ENCODE peak calls at places on chromosome X, in seven cellular contexts. X is CD4-positive, alpha-beta T cell; Z is H54; H is stimulated activated CD4-positive, alpha-beta T cell treated with anti-CD3 and anti-CD28 coated beads, Interleukin-1b, Interleukin-23, amount 100 ng/mL, for 48 hours; S is A673; A is ureter; G is AG20443. B is an unnamed sample.

GRCh38 chrX:124796989-124797388 is 450.6 kb downstream of the SH2D1A start:
- DNase-seq in A (no peak), X (no peak), G (no peak), Z (no peak), S (no peak), H (no peak), B (no peak)

GRCh38 chrX:29453333-29453732 is 762.0 kb upstream of the MAGEB2 start:
- DNase-seq in X (no peak), S (peak; percentile 6), H (no peak), A (no peak), Z (no peak), G (peak; percentile 25), B (no peak)

GRCh38 chrX:12711435-12712040 is 79.7 kb upstream of the PRPS2 start:
- DNase-seq in G (no peak), H (no peak), A (no peak), Z (no peak), S (no peak), X (no peak), B (no peak)

GRCh38 chrX:118420462-118420861 is 74.6 kb downstream of the WDR44 start:
- DNase-seq in H (no peak), A (no peak), G (peak; percentile 12), S (peak; percentile 45), Z (no peak), X (no peak), B (no peak)

GRCh38 chrX:49840679-49841078 is 11.6 kb downstream of the PAGE4 start:
- DNase-seq in X (no peak), G (peak; percentile 20), H (peak; percentile 65), A (peak; percentile 65), S (peak; percentile 71), Z (peak; percentile 10), B (peak; percentile 54)

GRCh38 chrX:101287402-101287801 is 3.7 kb downstream of the TAF7L start:
- DNase-seq in G (peak; percentile 24), H (no peak), X (no peak), A (no peak), Z (peak; percentile 33), S (peak; percentile 58), B (no peak)

GRCh38 chrX:153782324-153782723 is 1.5 kb downstream of the SRPK3 start:
- DNase-seq in A (no peak), X (no peak), G (no peak), H (no peak), S (peak; percentile 14), Z (no peak), B (no peak)

GRCh38 chrX:53681661-53682060 is 4.9 kb downstream of the HUWE1 start:
- DNase-seq in Z (no peak), X (no peak), S (no peak), H (peak; percentile 26), A (no peak), G (no peak), B (no peak)

GRCh38 chrX:109966246-109966645 is 36.7 kb upstream of the TMEM164 start:
- DNase-seq in X (no peak), H (no peak), S (no peak), G (no peak), Z (no peak), A (no peak), B (no peak)

GRCh38 chrX:138775501-138775900 is 64.0 kb upstream of the FGF13 start:
- DNase-seq in X (no peak), S (peak; percentile 71), H (no peak), G (peak; percentile 29), A (no peak), Z (peak; percentile 2), B (no peak)

GRCh38 chrX:15497865-15498264 is 2.7 kb upstream of the BMX start:
- DNase-seq in H (peak; percentile 26), S (peak; percentile 77), X (peak; percentile 17), G (peak; percentile 31), A (peak; percentile 56), Z (peak; percentile 0), B (no peak)

GRCh38 chrX:123993326-123993725 is 31.8 kb downstream of the STAG2 start:
- DNase-seq in X (no peak), S (no peak), A (no peak), G (peak; percentile 35), H (no peak), Z (no peak), B (no peak)

GRCh38 chrX:131068945-131069719 is 11.0 kb downstream of the ARHGAP36 start:
- DNase-seq in A (no peak), Z (peak; percentile 12), H (peak; percentile 2), X (no peak), G (peak; percentile 26), S (peak; percentile 51), B (no peak)

GRCh38 chrX:44748014-44748413 is 95.8 kb upstream of the DUSP21 start:
- DNase-seq in Z (no peak), X (no peak), S (peak; percentile 68), G (peak; percentile 11), H (no peak), A (no peak), B (no peak)

GRCh38 chrX:121254336-121254735 is 206.9 kb downstream of the GLUD2 start:
- DNase-seq in G (no peak), A (no peak), X (no peak), Z (no peak), H (no peak), S (peak; percentile 33), B (no peak)

GRCh38 chrX:103051260-103051789 is 12.6 kb downstream of the BEX1 start:
- DNase-seq in X (no peak), H (no peak), A (no peak), G (no peak), S (no peak), Z (no peak), B (no peak)

GRCh38 chrX:113759422-113759821 is 824.5 kb upstream of the HTR2C start:
- DNase-seq in G (no peak), H (no peak), Z (no peak), S (no peak), A (no peak), X (no peak), B (no peak)

GRCh38 chrX:118730500-118731247 is 3.3 kb downstream of the IL13RA1 start:
- DNase-seq in A (no peak), G (peak; percentile 25), H (no peak), X (no peak), S (no peak), Z (no peak), B (no peak)

GRCh38 chrX:29627833-29628232 is 587.5 kb upstream of the MAGEB2 start:
- DNase-seq in S (no peak), G (no peak), H (no peak), Z (no peak), A (no peak), X (no peak), B (no peak)

GRCh38 chrX:85685843-85686242 is 306.4 kb upstream of the POF1B start:
- DNase-seq in G (no peak), X (no peak), A (no peak), S (no peak), Z (no peak), H (no peak), B (no peak)

GRCh38 chrX:25028726-25029125 is 13.0 kb upstream of the ARX start:
- DNase-seq in A (no peak), H (no peak), S (peak; percentile 67), G (no peak), X (no peak), Z (no peak), B (no peak)

GRCh38 chrX:49915352-49916222 is 6.8 kb upstream of the CLCN5 start:
- DNase-seq in H (peak; percentile 29), Z (no peak), X (peak; percentile 32), S (peak; percentile 73), G (peak; percentile 50), A (no peak), B (no peak)

GRCh38 chrX:572490-573124 is 58.0 kb upstream of the SHOX start:
- DNase-seq in Z (no peak), X (no peak), A (no peak), S (peak; percentile 12), H (no peak), G (no peak), B (no peak)

GRCh38 chrX:39418936-39419659 is 617.8 kb downstream of the MID1IP1 start:
- DNase-seq in A (no peak), Z (no peak), H (no peak), S (peak; percentile 15), G (no peak), X (no peak), B (no peak)